ENCODE peak calls at places on chromosomes 5 and 9, in five cellular contexts. Y is ELR; G is GM13977; N is CD4-positive, CD25-positive, alpha-beta regulatory T cell; F is activated naive CD8-positive, alpha-beta T cell treated with anti-CD3 and anti-CD28 coated beads, Interleukin-2, amount 50 U/mL, for 24 hours. A is an unnamed sample.

GRCh38 chr5:137470111-137470920 is 28.8 kb downstream of the SPOCK1 start:
- DNase-seq in G (no peak), Y (peak; percentile 98), F (no peak), N (no peak), A (peak; percentile 81)

GRCh38 chr9:4662989-4663792 is 1.1 kb downstream of the PLPP6 start:
- DNase-seq in N (no peak), G (peak; percentile 27), F (no peak), Y (no peak), A (no peak)

GRCh38 chr5:142506046-142506445 is 179.8 kb downstream of the FGF1 start:
- DNase-seq in Y (peak; percentile 62), G (no peak), F (peak; percentile 7), N (no peak), A (no peak)

GRCh38 chr9:96344458-96345180 is 38.9 kb downstream of the SLC35D2 start:
- DNase-seq in N (no peak), F (no peak), Y (peak; percentile 91), G (no peak), A (peak; percentile 90)

GRCh38 chr5:178832618-178833201 is 27.0 kb upstream of the ZNF354B start:
- DNase-seq in N (no peak), Y (no peak), G (no peak), F (no peak), A (no peak)

GRCh38 chr5:68805427-68805826 is 288.4 kb upstream of the SLC30A5 start:
- DNase-seq in Y (no peak), F (no peak), N (no peak), G (no peak), A (no peak)

GRCh38 chr9:36470891-36471290 is 70.8 kb upstream of the RNF38 start:
- DNase-seq in G (peak; percentile 77), N (peak; percentile 85), Y (peak; percentile 86), F (peak; percentile 64), A (peak; percentile 39)

GRCh38 chr5:58060971-58061370 is 398.9 kb downstream of the PLK2 start:
- DNase-seq in G (no peak), F (no peak), Y (peak; percentile 39), N (no peak), A (no peak)

GRCh38 chr5:168327994-168328393 is 36.5 kb downstream of the WWC1 start:
- DNase-seq in F (no peak), N (no peak), G (no peak), Y (peak; percentile 76), A (no peak)

GRCh38 chr9:112644449-112644965 is 73.4 kb downstream of the INIP start:
- DNase-seq in N (no peak), Y (no peak), G (no peak), F (no peak), A (no peak)

GRCh38 chr9:134379774-134380431 is 53.6 kb downstream of the RXRA start:
- DNase-seq in G (no peak), Y (peak; percentile 87), F (no peak), N (no peak), A (no peak)

GRCh38 chr9:87725356-87725899 is 491 bp upstream of the CTSL start:
- DNase-seq in F (no peak), Y (peak; percentile 41), N (no peak), G (no peak), A (no peak)

GRCh38 chr5:138467711-138468132 is 2.4 kb downstream of the EGR1 start:
- DNase-seq in G (no peak), Y (no peak), N (no peak), F (no peak), A (peak; percentile 59)

GRCh38 chr5:54838843-54839242 is 146.6 kb downstream of the ESM1 start:
- DNase-seq in F (no peak), Y (no peak), N (no peak), G (no peak), A (no peak)

GRCh38 chr9:114405294-114406034 is 17.7 kb upstream of the AKNA start:
- DNase-seq in N (peak; percentile 87), G (peak; percentile 89), Y (peak; percentile 85), F (peak; percentile 78), A (peak; percentile 46)

GRCh38 chr5:37668524-37669047 is 171.3 kb downstream of the GDNF start:
- DNase-seq in Y (peak; percentile 99), F (no peak), G (no peak), N (no peak), A (peak; percentile 70)

GRCh38 chr5:142186821-142187594 is 78.4 kb downstream of the NDFIP1 start:
- DNase-seq in N (no peak), Y (no peak), G (no peak), F (no peak), A (no peak)

GRCh38 chr9:115957571-115957970 is 196.0 kb upstream of the PAPPA start:
- DNase-seq in F (no peak), G (no peak), Y (no peak), N (no peak), A (no peak)

GRCh38 chr5:132098151-132098594 is 24.6 kb downstream of the CSF2 start:
- DNase-seq in N (no peak), G (no peak), Y (peak; percentile 76), F (no peak), A (no peak)

GRCh38 chr5:140244525-140245025 is 58.3 kb downstream of the PFDN1 start:
- DNase-seq in G (peak; percentile 73), Y (peak; percentile 95), F (peak; percentile 85), N (peak; percentile 88), A (peak; percentile 72)

GRCh38 chr9:20981486-20981885 is 50.0 kb downstream of the HACD4 start:
- DNase-seq in F (no peak), N (no peak), G (no peak), Y (peak; percentile 66), A (peak; percentile 82)

GRCh38 chr5:1909346-1909985 is 26.7 kb upstream of the IRX4 start:
- DNase-seq in N (no peak), F (no peak), Y (no peak), G (no peak), A (no peak)

GRCh38 chr9:116501871-116502270 is 185.2 kb upstream of the TRIM32 start:
- DNase-seq in G (no peak), F (no peak), Y (peak; percentile 70), N (no peak), A (no peak)

GRCh38 chr9:107546859-107547258 is 57.3 kb upstream of the KLF4 start:
- DNase-seq in N (no peak), Y (no peak), F (no peak), G (no peak), A (no peak)

GRCh38 chr9:124662561-124662960 is 108.5 kb downstream of the NR6A1 start:
- DNase-seq in F (no peak), G (no peak), Y (no peak), N (no peak), A (no peak)

GRCh38 chr5:112366987-112367386 is 52.1 kb downstream of the EPB41L4A start:
- DNase-seq in Y (peak; percentile 22), G (peak; percentile 32), F (no peak), N (peak; percentile 1), A (no peak)

GRCh38 chr5:125232779-125233230 is 486.4 kb upstream of the ZNF608 start:
- DNase-seq in G (no peak), F (no peak), Y (peak; percentile 5), N (no peak), A (peak; percentile 95)

GRCh38 chr9:21336467-21336866 is 1.3 kb upstream of the KLHL9 start:
- DNase-seq in F (no peak), Y (no peak), N (no peak), G (no peak), A (no peak)

GRCh38 chr5:79035237-79035636 is 34.2 kb downstream of the DMGDH start:
- DNase-seq in N (no peak), F (no peak), G (no peak), Y (no peak), A (no peak)

A was measured in AG09319.